ENCODE peak calls at places on chromosome 16, in seven cellular contexts. One of them, this sample, is unnamed.

GRCh38 chr16:89953671-89954406 is 5.3 kb downstream of the DEF8 start:
- DNase-seq in IMR-90: no peak
- DNase-seq in HFF-Myc: no peak
- DNase-seq in BJ: no peak
- DNase-seq in heart right ventricle: no peak
- DNase-seq in sigmoid colon: no peak
- DNase-seq in tibial artery: no peak
- DNase-seq in this sample: no peak

GRCh38 chr16:12027091-12027490 is 50.6 kb downstream of the SNX29 start:
- DNase-seq in sigmoid colon: no peak
- DNase-seq in BJ: no peak
- DNase-seq in IMR-90: no peak
- DNase-seq in HFF-Myc: no peak
- DNase-seq in tibial artery: no peak
- DNase-seq in heart right ventricle: no peak
- DNase-seq in this sample: no peak

GRCh38 chr16:2482181-2483107 is 7.5 kb downstream of the TBC1D24 start:
- DNase-seq in tibial artery: peak
- DNase-seq in BJ: no peak
- DNase-seq in heart right ventricle: no peak
- DNase-seq in IMR-90: peak
- DNase-seq in sigmoid colon: peak
- DNase-seq in HFF-Myc: no peak
- DNase-seq in this sample: peak

GRCh38 chr16:9322735-9323134 is 231.3 kb downstream of the HAPSTR1 start:
- DNase-seq in BJ: no peak
- DNase-seq in tibial artery: no peak
- DNase-seq in IMR-90: no peak
- DNase-seq in sigmoid colon: no peak
- DNase-seq in heart right ventricle: no peak
- DNase-seq in HFF-Myc: no peak
- DNase-seq in this sample: no peak

GRCh38 chr16:21653571-21653970 is 1.2 kb upstream of the IGSF6 start:
- DNase-seq in sigmoid colon: no peak
- DNase-seq in HFF-Myc: no peak
- DNase-seq in BJ: no peak
- DNase-seq in heart right ventricle: no peak
- DNase-seq in tibial artery: no peak
- DNase-seq in IMR-90: no peak
- DNase-seq in this sample: peak

GRCh38 chr16:12149971-12150370 is 173.4 kb downstream of the SNX29 start:
- DNase-seq in sigmoid colon: no peak
- DNase-seq in IMR-90: no peak
- DNase-seq in tibial artery: no peak
- DNase-seq in heart right ventricle: no peak
- DNase-seq in BJ: no peak
- DNase-seq in HFF-Myc: no peak
- DNase-seq in this sample: no peak

GRCh38 chr16:88705076-88705684 is 1.0 kb downstream of the RNF166 start:
- DNase-seq in HFF-Myc: no peak
- DNase-seq in IMR-90: peak
- DNase-seq in sigmoid colon: no peak
- DNase-seq in tibial artery: peak
- DNase-seq in BJ: no peak
- DNase-seq in heart right ventricle: no peak
- DNase-seq in this sample: peak

GRCh38 chr16:88769617-88770458 is 15.2 kb downstream of the PIEZO1 start:
- DNase-seq in IMR-90: no peak
- DNase-seq in sigmoid colon: no peak
- DNase-seq in heart right ventricle: no peak
- DNase-seq in tibial artery: no peak
- DNase-seq in HFF-Myc: no peak
- DNase-seq in BJ: no peak
- DNase-seq in this sample: no peak

GRCh38 chr16:21698169-21699032 is 34.6 kb downstream of the OTOA start:
- DNase-seq in tibial artery: no peak
- DNase-seq in BJ: no peak
- DNase-seq in HFF-Myc: no peak
- DNase-seq in IMR-90: no peak
- DNase-seq in heart right ventricle: no peak
- DNase-seq in sigmoid colon: no peak
- DNase-seq in this sample: no peak

GRCh38 chr16:80527297-80527696 is 13.5 kb upstream of the DYNLRB2 start:
- DNase-seq in HFF-Myc: no peak
- DNase-seq in BJ: no peak
- DNase-seq in IMR-90: peak
- DNase-seq in heart right ventricle: no peak
- DNase-seq in sigmoid colon: no peak
- DNase-seq in tibial artery: no peak
- DNase-seq in this sample: peak

GRCh38 chr16:58670946-58671583 is 13.5 kb downstream of the SLC38A7 start:
- DNase-seq in tibial artery: no peak
- DNase-seq in HFF-Myc: no peak
- DNase-seq in BJ: no peak
- DNase-seq in IMR-90: no peak
- DNase-seq in sigmoid colon: no peak
- DNase-seq in heart right ventricle: no peak
- DNase-seq in this sample: no peak

GRCh38 chr16:68246671-68247070 is 1.5 kb downstream of the PLA2G15 start:
- DNase-seq in sigmoid colon: no peak
- DNase-seq in HFF-Myc: no peak
- DNase-seq in BJ: no peak
- DNase-seq in tibial artery: no peak
- DNase-seq in IMR-90: no peak
- DNase-seq in heart right ventricle: no peak
- DNase-seq in this sample: no peak

GRCh38 chr16:76970745-76971099 is 220.3 kb upstream of the MON1B start:
- DNase-seq in tibial artery: no peak
- DNase-seq in heart right ventricle: no peak
- DNase-seq in IMR-90: no peak
- DNase-seq in BJ: no peak
- DNase-seq in HFF-Myc: no peak
- DNase-seq in sigmoid colon: no peak
- DNase-seq in this sample: no peak

GRCh38 chr16:61579195-61579594 is 457.0 kb downstream of the CDH8 start:
- DNase-seq in BJ: no peak
- DNase-seq in sigmoid colon: no peak
- DNase-seq in IMR-90: no peak
- DNase-seq in heart right ventricle: no peak
- DNase-seq in tibial artery: no peak
- DNase-seq in HFF-Myc: no peak
- DNase-seq in this sample: no peak

GRCh38 chr16:83744521-83744981 is 63.2 kb upstream of the HSBP1 start:
- DNase-seq in tibial artery: peak
- DNase-seq in IMR-90: peak
- DNase-seq in sigmoid colon: peak
- DNase-seq in BJ: peak
- DNase-seq in heart right ventricle: no peak
- DNase-seq in HFF-Myc: no peak
- DNase-seq in this sample: peak

GRCh38 chr16:88373211-88373610 is 9.5 kb upstream of the ZNF469 start:
- DNase-seq in HFF-Myc: no peak
- DNase-seq in BJ: no peak
- DNase-seq in IMR-90: no peak
- DNase-seq in sigmoid colon: peak
- DNase-seq in heart right ventricle: no peak
- DNase-seq in tibial artery: no peak
- DNase-seq in this sample: peak

DNA sequence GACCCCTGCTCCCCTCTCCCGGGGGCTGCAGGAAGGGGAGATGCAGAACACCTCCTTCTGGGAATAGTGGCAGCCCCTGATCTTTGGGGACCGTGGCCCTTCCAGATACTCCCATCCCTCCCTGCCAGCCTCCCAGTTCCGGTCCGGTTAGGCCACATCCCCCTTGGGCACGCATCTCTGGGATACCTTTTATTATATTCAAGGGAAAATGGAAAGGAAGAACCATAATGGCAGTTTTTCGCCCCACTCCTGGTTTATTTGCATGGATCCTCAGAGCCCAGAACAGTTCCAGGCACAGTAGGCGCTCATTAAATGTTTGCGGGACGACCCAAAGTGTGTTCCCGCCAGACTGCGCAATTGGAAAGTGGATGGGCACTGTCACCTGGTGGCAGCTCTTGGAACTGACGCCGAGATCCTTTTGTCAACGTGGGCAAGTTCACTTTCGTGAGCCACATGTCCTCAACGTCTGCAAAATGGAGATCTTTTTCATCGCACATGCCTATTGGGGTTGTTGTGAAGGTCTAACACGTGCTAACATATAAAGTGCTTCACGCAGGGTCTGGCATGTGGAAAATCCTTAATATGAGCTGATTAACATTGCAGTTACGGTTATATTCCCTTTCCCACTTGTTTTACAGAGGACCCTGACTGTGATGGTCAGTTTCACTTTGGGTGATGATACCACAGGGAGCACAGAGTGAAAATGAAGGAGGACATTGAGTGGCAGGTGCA is 1.6 kb upstream of the GPRC5B start:
- DNase-seq in heart right ventricle: peak
- DNase-seq in tibial artery: peak
- DNase-seq in sigmoid colon: peak
- DNase-seq in IMR-90: peak
- DNase-seq in BJ: no peak
- DNase-seq in HFF-Myc: peak
- DNase-seq in this sample: peak
- TF ChIP-seq CTCF in heart right ventricle: peak
- TF ChIP-seq CTCF in tibial artery: peak
- TF ChIP-seq CTCF in sigmoid colon: peak
- TF ChIP-seq CTCF in IMR-90: peak
- TF ChIP-seq CTCF in BJ: peak
- TF ChIP-seq CTCF in HFF-Myc: peak
- TF ChIP-seq CTCF in this sample: peak

DNA sequence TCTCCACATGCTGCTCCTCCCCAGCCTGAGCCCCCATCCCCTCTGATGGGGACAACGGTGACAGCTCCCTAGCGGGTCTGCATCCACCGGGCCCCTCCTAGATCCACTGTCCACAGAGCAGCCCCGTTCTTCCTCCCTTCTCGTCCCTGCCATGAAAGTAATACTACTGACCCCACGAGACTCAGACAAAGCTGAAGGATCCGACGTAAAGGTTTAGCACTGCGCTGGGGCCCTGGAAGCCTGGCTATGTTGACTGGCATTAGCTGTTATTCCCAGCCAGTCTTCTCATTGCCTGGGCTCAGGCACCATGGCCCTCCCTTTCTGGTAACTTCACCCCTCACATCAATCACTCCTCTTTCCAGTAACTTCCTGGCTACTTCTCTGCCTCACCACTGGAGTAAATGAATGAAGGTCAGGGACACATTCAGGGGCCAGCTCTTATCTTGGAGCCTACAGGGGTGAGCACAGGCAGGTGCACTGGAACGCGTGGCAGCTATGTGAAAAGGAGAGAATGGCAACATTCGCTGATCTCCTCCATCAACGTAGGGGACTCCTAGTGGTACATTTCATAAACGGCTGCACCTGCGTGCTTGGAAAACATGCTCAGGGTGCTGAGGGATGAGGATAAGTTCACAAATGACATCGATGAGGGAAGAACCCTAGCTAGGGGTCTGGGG is 30.5 kb downstream of the VAC14 start:
- DNase-seq in sigmoid colon: no peak
- DNase-seq in HFF-Myc: no peak
- DNase-seq in tibial artery: no peak
- DNase-seq in BJ: no peak
- DNase-seq in IMR-90: no peak
- DNase-seq in heart right ventricle: no peak
- DNase-seq in this sample: no peak
- TF ChIP-seq CTCF in sigmoid colon: no peak
- TF ChIP-seq CTCF in HFF-Myc: no peak
- TF ChIP-seq CTCF in tibial artery: no peak
- TF ChIP-seq CTCF in BJ: no peak
- TF ChIP-seq CTCF in IMR-90: no peak
- TF ChIP-seq CTCF in heart right ventricle: no peak
- TF ChIP-seq CTCF in this sample: no peak

DNA sequence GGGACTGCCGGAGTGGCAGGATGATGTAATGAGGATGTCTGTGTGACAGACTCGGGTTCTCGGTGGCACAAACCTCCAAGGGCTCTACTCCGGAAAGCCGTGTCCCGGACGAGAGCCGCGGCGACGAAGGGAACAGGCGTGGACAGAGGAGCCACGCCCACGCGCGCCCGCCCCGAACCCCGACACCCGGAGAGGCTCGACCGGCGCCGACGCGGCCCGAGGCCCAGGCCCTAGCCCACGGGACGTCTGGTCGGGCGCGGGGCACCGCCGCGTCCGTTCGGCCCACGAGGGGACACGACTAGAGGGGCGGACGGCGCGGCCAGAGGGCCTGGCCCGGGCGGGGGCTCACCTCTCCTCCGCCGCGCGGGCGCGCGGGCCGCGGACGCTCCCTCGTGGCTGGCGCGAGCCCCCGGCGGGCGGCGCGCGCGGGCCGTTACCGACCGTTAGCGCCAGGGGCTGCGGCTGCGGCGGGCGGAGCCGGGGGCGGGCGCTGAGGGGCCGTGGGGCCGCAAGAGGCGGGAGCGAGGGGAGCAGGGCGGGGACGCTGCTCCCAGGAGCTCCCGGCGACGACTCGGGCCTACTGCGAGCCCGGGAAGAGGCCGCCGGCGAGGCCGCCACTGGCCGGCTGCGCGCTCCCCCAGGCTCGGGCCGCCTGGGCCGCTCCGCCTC is 2.1 kb upstream of the IRX5 start:
- DNase-seq in heart right ventricle: peak
- DNase-seq in tibial artery: peak
- DNase-seq in HFF-Myc: no peak
- DNase-seq in sigmoid colon: no peak
- DNase-seq in BJ: no peak
- DNase-seq in IMR-90: no peak
- DNase-seq in this sample: no peak
- TF ChIP-seq CTCF in heart right ventricle: peak
- TF ChIP-seq CTCF in tibial artery: no peak
- TF ChIP-seq CTCF in HFF-Myc: no peak
- TF ChIP-seq CTCF in sigmoid colon: no peak
- TF ChIP-seq CTCF in BJ: no peak
- TF ChIP-seq CTCF in IMR-90: no peak
- TF ChIP-seq CTCF in this sample: no peak

GRCh38 chr16:55510185-55510805 is 1.4 kb downstream of the LPCAT2 start:
- DNase-seq in heart right ventricle: no peak
- DNase-seq in BJ: no peak
- DNase-seq in sigmoid colon: no peak
- DNase-seq in IMR-90: no peak
- DNase-seq in tibial artery: no peak
- DNase-seq in HFF-Myc: no peak
- DNase-seq in this sample: no peak

GRCh38 chr16:55506083-55506482 is 2.8 kb upstream of the LPCAT2 start:
- DNase-seq in heart right ventricle: no peak
- DNase-seq in IMR-90: no peak
- DNase-seq in tibial artery: peak
- DNase-seq in HFF-Myc: no peak
- DNase-seq in BJ: no peak
- DNase-seq in sigmoid colon: no peak
- DNase-seq in this sample: no peak

GRCh38 chr16:55506708-55507107 is 2.2 kb upstream of the LPCAT2 start:
- DNase-seq in IMR-90: no peak
- DNase-seq in BJ: no peak
- DNase-seq in tibial artery: no peak
- DNase-seq in sigmoid colon: no peak
- DNase-seq in HFF-Myc: no peak
- DNase-seq in heart right ventricle: no peak
- DNase-seq in this sample: no peak

GRCh38 chr16:55508271-55508921 is 476 bp upstream of the LPCAT2 start:
- DNase-seq in tibial artery: peak
- DNase-seq in IMR-90: no peak
- DNase-seq in HFF-Myc: no peak
- DNase-seq in sigmoid colon: no peak
- DNase-seq in BJ: no peak
- DNase-seq in heart right ventricle: no peak
- DNase-seq in this sample: no peak

GRCh38 chr16:55508941-55509920 is at the start of gene LPCAT2:
- DNase-seq in sigmoid colon: peak
- DNase-seq in tibial artery: peak
- DNase-seq in IMR-90: peak
- DNase-seq in heart right ventricle: peak
- DNase-seq in BJ: peak
- DNase-seq in HFF-Myc: peak
- DNase-seq in this sample: peak
- TF ChIP-seq CTCF in sigmoid colon: no peak
- TF ChIP-seq CTCF in tibial artery: no peak
- TF ChIP-seq CTCF in IMR-90: no peak
- TF ChIP-seq CTCF in heart right ventricle: no peak
- TF ChIP-seq CTCF in BJ: peak
- TF ChIP-seq CTCF in HFF-Myc: no peak
- TF ChIP-seq CTCF in this sample: no peak

This sample was measured in CD14-positive monocyte.